ENCODE peak calls at places on chromosomes 11 and 22, in four cellular contexts. S is NCI-H1694, Y is BJ, J is kidney tubule cell. F is an unnamed sample.

GRCh38 chr11:58640386-58641023 is 18.0 kb downstream of the CNTF start:
- DNase-seq in J (no peak), S (no peak), Y (no peak), F (no peak)

GRCh38 chr11:61361686-61362541 is at the start of the genes CYB561A3 and TMEM138:
- DNase-seq in J (peak), Y (peak), S (peak), F (peak)

GRCh38 chr22:20523118-20523983 is 15.9 kb downstream of the MED15 start:
- DNase-seq in J (peak), S (no peak), Y (no peak), F (no peak)

GRCh38 chr11:20754957-20755356 is 85.6 kb downstream of the NELL1 start:
- DNase-seq in S (no peak), J (peak), Y (no peak), F (no peak)

GRCh38 chr22:33853200-33854097 is 66.8 kb downstream of the LARGE1 start:
- DNase-seq in S (no peak), Y (peak), J (peak), F (no peak)

GRCh38 chr22:40519284-40519947 is 117.1 kb downstream of the MRTFA start:
- DNase-seq in S (no peak), J (no peak), Y (no peak), F (no peak)

GRCh38 chr22:24367841-24368240 is 59.6 kb upstream of the ADORA2A start:
- DNase-seq in J (no peak), Y (no peak), S (no peak), F (no peak)

GRCh38 chr11:14258177-14258935 is 100.6 kb downstream of the RRAS2 start:
- DNase-seq in Y (no peak), J (peak), S (no peak), F (no peak)

GRCh38 chr22:27835446-27835845 is 33.9 kb upstream of the MN1 start:
- DNase-seq in Y (no peak), J (peak), S (no peak), F (no peak)

GRCh38 chr11:47179655-47179991 is 2.9 kb upstream of the ARFGAP2 start:
- DNase-seq in Y (no peak), S (peak), J (peak), F (peak)

GRCh38 chr11:90476442-90477007 is 253.7 kb upstream of the CHORDC1 start:
- DNase-seq in S (no peak), J (peak), Y (no peak), F (no peak)

GRCh38 chr11:69232821-69233760 is 60.9 kb upstream of the MYEOV start:
- DNase-seq in J (no peak), S (no peak), Y (no peak), F (no peak)

GRCh38 chr22:43136255-43136654 is 6.9 kb downstream of the MCAT start:
- DNase-seq in S (peak), J (peak), Y (no peak), F (peak)

GRCh38 chr22:35930933-35931332 is 97.7 kb downstream of the RBFOX2 start:
- DNase-seq in Y (no peak), J (peak), S (peak), F (no peak)

GRCh38 chr11:63841554-63841953 is 2.6 kb downstream of the MARK2 start:
- DNase-seq in Y (no peak), S (no peak), J (peak), F (no peak)

GRCh38 chr11:105202844-105203548 is 63.4 kb upstream of the CARD18 start:
- DNase-seq in S (no peak), Y (no peak), J (peak), F (no peak)

GRCh38 chr22:19525116-19525660 is 978 bp upstream of the CLDN5 start:
- DNase-seq in J (no peak), S (no peak), Y (no peak), F (no peak)

GRCh38 chr11:72589802-72590761 is 84.1 kb downstream of the PDE2A start:
- DNase-seq in S (no peak), J (peak), Y (no peak), F (peak)

GRCh38 chr22:32800158-32800557 is 1.3 kb upstream of the TIMP3 start:
- DNase-seq in J (no peak), S (no peak), Y (no peak), F (no peak)

GRCh38 chr11:22898036-22898435 is 37.8 kb upstream of the CCDC179 start:
- DNase-seq in Y (no peak), S (no peak), J (no peak), F (no peak)

GRCh38 chr11:59771605-59772004 is 16.4 kb downstream of the STX3 start:
- DNase-seq in Y (no peak), J (no peak), S (no peak), F (no peak)

GRCh38 chr11:113401718-113402117 is 14.1 kb downstream of the ANKK1 start:
- DNase-seq in Y (no peak), J (peak), S (peak), F (no peak)

GRCh38 chr11:129637983-129638776 is 177.5 kb upstream of the TMEM45B start:
- DNase-seq in J (peak), Y (no peak), S (no peak), F (no peak)

GRCh38 chr11:96067160-96067559 is 143.3 kb upstream of the MTMR2 start:
- DNase-seq in Y (no peak), J (no peak), S (no peak), F (no peak)

GRCh38 chr11:133047036-133047800 is 485.1 kb downstream of the OPCML start:
- DNase-seq in Y (no peak), S (no peak), J (peak), F (no peak)

GRCh38 chr11:131504199-131504949 is 134.0 kb downstream of the NTM start:
- DNase-seq in S (no peak), J (peak), Y (no peak), F (no peak)

GRCh38 chr11:121651267-121651625 is 198.5 kb upstream of the SORL1-AS1 start:
- DNase-seq in Y (no peak), J (no peak), S (no peak), F (no peak)

GRCh38 chr11:67099841-67100324 is 19.2 kb upstream of the KDM2A start:
- DNase-seq in S (no peak), Y (no peak), J (no peak), F (no peak)

GRCh38 chr11:69770525-69770924 is 4.6 kb downstream of the FGF4 start:
- DNase-seq in S (no peak), Y (no peak), J (no peak), F (no peak)

GRCh38 chr11:5339771-5340322 is 3.5 kb downstream of the OR51B5 start:
- DNase-seq in J (no peak), S (no peak), Y (no peak), F (no peak)

GRCh38 chr22:45585437-45585755 is 82.7 kb downstream of the FBLN1 start:
- DNase-seq in Y (no peak), S (no peak), J (peak), F (no peak)

F was measured in D721Med.